ENCODE peak calls at places on chromosomes 11 and 22, in nine cellular contexts. P is right lobe of liver; L is uterus; V is sigmoid colon; X is CD8-positive, alpha-beta T cell; N is neural progenitor cell; O is HFF-Myc; T is osteocyte; Z is progenitor cell of endocrine pancreas. S is an unnamed sample.

GRCh38 chr11:112511906-112512305 is 251.2 kb upstream of the PLET1 start:
- DNase-seq in P (no peak), L (no peak), V (no peak), X (no peak), N (no peak), O (no peak), T (no peak), Z (no peak), S (no peak)

GRCh38 chr22:19125011-19125410 is 2.8 kb upstream of the DGCR2 start:
- DNase-seq in P (no peak), L (no peak), V (no peak), X (no peak), N (no peak), O (no peak), T (no peak), Z (no peak), S (no peak)

GRCh38 chr11:69418576-69419296 is 62.7 kb upstream of the LINC01488 start:
- DNase-seq in P (no peak), L (no peak), V (peak), X (no peak), N (no peak), O (no peak), T (no peak), Z (no peak), S (no peak)

GRCh38 chr11:7892751-7893356 is 38.2 kb downstream of the OR10A6 start:
- DNase-seq in P (no peak), L (no peak), V (no peak), X (no peak), N (peak), O (peak), T (no peak), Z (no peak), S (no peak)

GRCh38 chr11:40314327-40314726 is 1145.1 kb downstream of the LRRC4C start:
- DNase-seq in P (no peak), L (no peak), V (no peak), X (no peak), N (no peak), O (no peak), T (no peak), Z (no peak), S (no peak)

GRCh38 chr11:128468106-128468505 is 119.3 kb downstream of the ETS1 start:
- DNase-seq in P (no peak), L (no peak), V (no peak), X (no peak), N (no peak), O (no peak), T (no peak), Z (no peak), S (no peak)

GRCh38 chr22:25057013-25057881 is 104.7 kb downstream of the KIAA1671 start:
- DNase-seq in P (peak), L (peak), V (peak), X (peak), N (peak), O (no peak), T (peak), Z (peak), S (peak)

GRCh38 chr11:57214494-57214893 is 22.6 kb downstream of the APLNR start:
- DNase-seq in P (no peak), L (peak), V (no peak), X (no peak), N (no peak), O (peak), T (no peak), Z (no peak), S (no peak)

GRCh38 chr11:126978911-126979310 is 21.7 kb downstream of the KIRREL3 start:
- DNase-seq in P (no peak), L (no peak), V (no peak), X (no peak), N (no peak), O (no peak), T (no peak), Z (no peak), S (no peak)

GRCh38 chr22:31088233-31088986 is 7.3 kb downstream of the SMTN start:
- DNase-seq in P (no peak), L (no peak), V (no peak), X (no peak), N (no peak), O (no peak), T (no peak), Z (no peak), S (no peak)

GRCh38 chr11:12253843-12254281 is 123.5 kb upstream of the PARVA start:
- DNase-seq in P (peak), L (no peak), V (no peak), X (no peak), N (no peak), O (no peak), T (no peak), Z (no peak), S (no peak)

GRCh38 chr11:2390091-2390870 is 10.3 kb upstream of the TSSC4 start:
- DNase-seq in P (peak), L (no peak), V (no peak), X (no peak), N (no peak), O (no peak), T (no peak), Z (no peak), S (no peak)

GRCh38 chr11:88544656-88545280 is 207.2 kb upstream of the CTSC start:
- DNase-seq in P (no peak), L (no peak), V (no peak), X (no peak), N (no peak), O (peak), T (no peak), Z (no peak), S (no peak)

GRCh38 chr11:123145661-123146060 is 49.4 kb downstream of the CLMP start:
- DNase-seq in P (no peak), L (no peak), V (no peak), X (no peak), N (peak), O (no peak), T (no peak), Z (no peak), S (no peak)

GRCh38 chr22:23225724-23226496 is 45.6 kb downstream of the BCR start:
- DNase-seq in P (no peak), L (peak), V (no peak), X (no peak), N (no peak), O (no peak), T (no peak), Z (no peak), S (no peak)

GRCh38 chr11:121575250-121575962 is 122.6 kb upstream of the SORL1-AS1 start:
- DNase-seq in P (peak), L (peak), V (peak), X (no peak), N (no peak), O (no peak), T (peak), Z (no peak), S (no peak)

GRCh38 chr11:108693852-108694251 is 29.0 kb downstream of the DDX10 start:
- DNase-seq in P (no peak), L (no peak), V (no peak), X (no peak), N (no peak), O (no peak), T (no peak), Z (no peak), S (no peak)

GRCh38 chr11:126592496-126593410 is 237.3 kb downstream of the ST3GAL4 start:
- DNase-seq in P (no peak), L (no peak), V (no peak), X (no peak), N (peak), O (no peak), T (no peak), Z (no peak), S (no peak)

DNA sequence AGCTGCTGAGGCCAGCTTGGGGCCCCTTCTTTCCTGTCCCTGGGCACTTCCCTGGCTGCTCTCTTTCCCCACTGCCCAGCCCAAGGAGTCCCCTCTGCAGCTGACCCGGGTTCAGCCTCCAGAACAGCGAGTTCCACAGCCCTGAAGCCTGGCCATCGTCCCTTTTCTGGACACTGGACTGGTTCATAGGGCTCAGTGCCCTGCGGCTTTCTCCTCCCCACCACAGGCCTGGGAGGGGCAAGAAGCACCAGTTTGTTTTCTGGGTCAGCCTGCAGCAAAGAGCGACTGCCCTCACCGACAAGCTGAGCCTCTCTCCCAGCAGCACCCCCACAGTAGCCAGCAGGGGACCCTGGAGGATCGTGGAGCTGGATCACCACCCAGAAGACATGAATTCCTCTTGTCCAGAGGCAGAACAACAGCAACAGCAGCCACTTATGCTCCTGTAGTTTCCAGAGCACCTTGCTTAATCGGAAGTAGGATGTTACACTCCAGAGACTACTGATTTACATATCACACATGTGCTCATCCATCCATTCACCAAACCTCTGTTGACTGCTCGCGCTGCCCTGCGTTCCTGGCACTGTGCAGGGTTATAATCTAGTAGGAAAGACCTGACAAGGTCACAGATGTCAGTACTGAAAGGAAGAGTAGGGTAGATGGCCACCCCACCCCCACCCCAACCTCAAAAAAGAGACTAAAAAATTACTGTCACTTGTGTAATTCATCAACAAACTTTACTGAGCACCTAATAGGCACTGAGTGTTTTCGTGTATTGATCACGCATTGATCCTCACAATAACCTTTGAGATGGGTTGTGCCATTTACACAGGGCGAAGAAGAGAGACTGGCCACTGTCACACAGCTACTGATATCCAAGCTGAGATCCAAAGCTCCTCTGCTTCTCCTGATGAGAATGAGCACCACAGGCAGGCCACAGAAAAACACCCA is 13.0 kb upstream of the CXCR5 start:
- DNase-seq in P (peak), L (peak), V (peak), X (peak), N (peak), O (no peak), T (no peak), Z (no peak), S (no peak)
- TF ChIP-seq CTCF in P (no peak), L (no peak), V (no peak), X (no peak), N (no peak), O (peak), T (peak), Z (no peak), S (no peak)

GRCh38 chr22:38710352-38710751 is 4.6 kb downstream of the GTPBP1 start:
- DNase-seq in P (no peak), L (no peak), V (no peak), X (no peak), N (no peak), O (no peak), T (no peak), Z (no peak), S (no peak)
- TF ChIP-seq CTCF in P (no peak), L (no peak), V (no peak), X (no peak), N (no peak), O (no peak), T (no peak), Z (no peak), S (no peak)

DNA sequence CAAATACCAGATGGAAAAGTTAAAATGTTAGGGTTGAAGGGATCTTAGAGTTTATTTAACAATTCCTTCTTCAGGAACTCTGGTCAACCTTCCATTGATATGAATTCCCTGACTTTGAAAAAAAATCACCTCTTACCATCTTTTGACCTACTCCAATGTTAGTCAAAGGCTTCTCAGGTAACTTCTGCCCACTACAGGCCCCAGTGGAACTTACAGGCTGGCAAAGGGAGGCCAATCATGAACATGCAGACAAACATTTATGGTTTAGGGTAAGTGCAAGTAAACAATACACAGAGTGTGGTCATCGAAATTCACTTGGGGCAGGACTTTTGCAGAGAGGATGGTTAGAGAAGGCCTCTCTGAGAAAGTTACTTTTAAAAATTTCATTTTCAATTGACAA is 45.1 kb downstream of the SYN3 start:
- DNase-seq in P (no peak), L (no peak), V (no peak), X (no peak), N (no peak), O (no peak), T (peak), Z (no peak), S (no peak)
- TF ChIP-seq CTCF in P (no peak), L (no peak), V (no peak), X (no peak), N (no peak), O (no peak), T (no peak), Z (peak), S (no peak)

GRCh38 chr11:33256031-33256807 is 962 bp upstream of the HIPK3 start:
- DNase-seq in P (no peak), L (no peak), V (no peak), X (no peak), N (peak), O (no peak), T (no peak), Z (no peak), S (no peak)

GRCh38 chr11:33258631-33259184 is 1.5 kb downstream of the HIPK3 start:
- DNase-seq in P (no peak), L (no peak), V (peak), X (no peak), N (no peak), O (no peak), T (no peak), Z (no peak), S (no peak)

GRCh38 chr11:33257897-33258630 is 883 bp downstream of the HIPK3 start:
- DNase-seq in P (peak), L (peak), V (peak), X (peak), N (peak), O (no peak), T (peak), Z (peak), S (peak)

GRCh38 chr11:33256808-33257159 is 397 bp upstream of the HIPK3 start:
- DNase-seq in P (no peak), L (no peak), V (no peak), X (no peak), N (no peak), O (no peak), T (no peak), Z (no peak), S (no peak)

GRCh38 chr11:33257160-33257896 is at the start of gene HIPK3:
- DNase-seq in P (peak), L (peak), V (peak), X (peak), N (peak), O (no peak), T (peak), Z (peak), S (peak)
- TF ChIP-seq CTCF in P (peak), L (no peak), V (peak), X (peak), N (peak), O (no peak), T (peak), Z (peak), S (no peak)

DNA sequence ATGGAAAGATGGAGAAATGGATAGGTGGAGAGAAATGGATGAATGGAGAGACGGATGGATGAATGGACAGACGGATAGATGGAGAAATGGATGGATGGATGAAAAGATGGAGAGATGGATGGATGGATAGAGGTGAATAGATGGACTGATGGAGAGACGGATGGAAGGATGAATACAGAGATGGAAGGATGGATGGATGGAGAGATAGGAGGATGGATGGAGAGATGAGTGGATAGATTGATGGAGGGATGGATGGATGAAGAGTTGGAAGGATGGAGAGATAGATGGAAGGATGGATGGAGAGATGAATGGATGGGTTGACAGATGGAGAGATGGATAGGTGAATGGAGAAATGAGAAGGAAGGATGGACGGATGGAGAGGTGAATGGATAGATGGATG is 63.7 kb downstream of the FLRT1 start:
- DNase-seq in P (no peak), L (no peak), V (no peak), X (no peak), N (no peak), O (no peak), T (no peak), Z (no peak), S (no peak)
- TF ChIP-seq CTCF in P (no peak), L (no peak), V (no peak), X (peak), N (no peak), O (no peak), T (no peak), Z (no peak), S (no peak)

DNA sequence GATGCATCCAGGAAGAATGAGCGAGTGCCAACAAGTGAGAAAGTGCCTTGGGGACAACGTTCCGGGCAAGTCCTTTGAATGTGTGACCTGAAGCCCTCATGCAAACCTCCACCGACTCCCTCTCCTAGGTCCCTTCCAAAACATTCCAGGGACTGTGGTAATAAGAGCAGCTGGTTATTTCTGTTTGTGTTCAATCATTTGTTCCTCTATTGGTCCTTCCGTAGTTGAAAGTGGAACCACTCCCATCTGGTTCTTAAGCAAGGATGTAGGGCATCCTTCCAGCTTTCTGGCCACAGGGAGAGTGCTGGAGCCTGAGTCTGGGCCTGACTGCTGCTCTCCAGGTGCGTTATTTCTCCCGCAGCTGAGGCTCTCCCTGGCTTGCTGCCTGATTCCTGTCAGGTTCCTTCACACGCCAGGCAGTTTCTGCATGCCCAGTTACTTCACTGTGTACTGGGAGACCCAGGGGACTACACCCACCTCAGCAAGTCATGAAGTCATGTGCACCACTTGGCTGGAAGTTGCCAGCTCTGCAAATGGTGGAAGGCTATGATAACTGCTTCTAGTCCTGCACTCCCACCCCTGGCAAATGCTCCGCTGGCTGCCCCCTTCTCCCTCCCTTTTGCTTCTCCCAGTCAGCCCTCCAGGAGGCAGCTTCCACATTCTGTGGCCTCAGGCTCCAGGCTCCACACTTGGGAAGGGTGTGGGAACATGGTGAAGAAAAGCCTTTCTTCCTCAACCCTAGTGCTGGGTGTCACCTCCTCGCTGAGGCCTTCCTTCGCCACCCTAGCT is 4.0 kb upstream of the ALX4 start:
- DNase-seq in P (no peak), L (no peak), V (no peak), X (no peak), N (no peak), O (peak), T (no peak), Z (no peak), S (no peak)
- TF ChIP-seq CTCF in P (no peak), L (no peak), V (no peak), X (no peak), N (no peak), O (no peak), T (no peak), Z (no peak), S (no peak)

GRCh38 chr11:9701799-9702198 is 37.9 kb downstream of the SWAP70 start:
- DNase-seq in P (no peak), L (no peak), V (no peak), X (no peak), N (no peak), O (no peak), T (no peak), Z (no peak), S (no peak)
- TF ChIP-seq CTCF in P (no peak), L (no peak), V (no peak), X (no peak), N (no peak), O (no peak), T (no peak), Z (no peak), S (no peak)